ENCODE peak calls at places on chromosomes 4 and X, in six cellular contexts. N is IMR-90, H is A549, O is lower lobe of right lung, J is RWPE1, B is ovary. F is an unnamed sample.

GRCh38 chr4:163482197-163482596 is 8.6 kb upstream of the TKTL2 start:
- DNase-seq in O (no peak), N (no peak), H (no peak), B (no peak), J (no peak), F (no peak)

GRCh38 chrX:5526191-5526590 is 702.5 kb downstream of the NLGN4X start:
- DNase-seq in B (no peak), O (no peak), J (no peak), N (no peak), H (no peak), F (no peak)

GRCh38 chrX:131752493-131753198 is 208.8 kb downstream of the OR13H1 start:
- DNase-seq in B (peak; percentile 92), O (no peak), N (peak; percentile 88), J (no peak), H (peak; percentile 92), F (peak; percentile 96)

GRCh38 chr4:178836865-178837264 is 1394.6 kb upstream of the AGA start:
- DNase-seq in J (no peak), B (no peak), H (no peak), O (no peak), N (no peak), F (no peak)

GRCh38 chr4:144350706-144351105 is 210.2 kb upstream of the GYPA start:
- DNase-seq in O (no peak), H (no peak), N (no peak), J (no peak), B (no peak), F (peak; percentile 21)

GRCh38 chrX:149541521-149542047 is 772 bp downstream of the EOLA1 start:
- DNase-seq in B (no peak), N (no peak), H (no peak), O (no peak), J (no peak), F (no peak)

GRCh38 chr4:848803-849477 is 23.0 kb upstream of the CPLX1 start:
- DNase-seq in B (no peak), H (no peak), J (no peak), N (no peak), O (peak; percentile 30), F (no peak)

GRCh38 chrX:123740006-123740405 is 7.2 kb upstream of the THOC2 start:
- DNase-seq in H (no peak), B (no peak), O (no peak), J (no peak), N (no peak), F (no peak)

GRCh38 chr4:166386491-166387367 is 513.7 kb downstream of the TLL1 start:
- DNase-seq in N (no peak), O (no peak), J (no peak), B (no peak), H (peak; percentile 4), F (peak; percentile 2)

GRCh38 chr4:36285784-36286480 is 4.5 kb downstream of the DTHD1 start:
- DNase-seq in O (no peak), B (no peak), H (no peak), J (no peak), N (no peak), F (no peak)

GRCh38 chr4:4962928-4963327 is 56.3 kb downstream of the CYTL1 start:
- DNase-seq in H (no peak), J (no peak), B (no peak), N (no peak), O (no peak), F (no peak)

GRCh38 chr4:108204518-108204917 is 35.8 kb upstream of the LEF1 start:
- DNase-seq in H (no peak), N (no peak), O (no peak), B (no peak), J (no peak), F (no peak)

GRCh38 chr4:47145630-47146029 is 114.3 kb downstream of the GABRB1 start:
- DNase-seq in B (no peak), O (no peak), J (peak; percentile 8), N (peak; percentile 92), H (no peak), F (peak; percentile 85)

GRCh38 chr4:751676-752075 is 46.0 kb downstream of the PCGF3 start:
- DNase-seq in J (no peak), N (no peak), O (peak; percentile 42), H (no peak), B (no peak), F (no peak)

DNA sequence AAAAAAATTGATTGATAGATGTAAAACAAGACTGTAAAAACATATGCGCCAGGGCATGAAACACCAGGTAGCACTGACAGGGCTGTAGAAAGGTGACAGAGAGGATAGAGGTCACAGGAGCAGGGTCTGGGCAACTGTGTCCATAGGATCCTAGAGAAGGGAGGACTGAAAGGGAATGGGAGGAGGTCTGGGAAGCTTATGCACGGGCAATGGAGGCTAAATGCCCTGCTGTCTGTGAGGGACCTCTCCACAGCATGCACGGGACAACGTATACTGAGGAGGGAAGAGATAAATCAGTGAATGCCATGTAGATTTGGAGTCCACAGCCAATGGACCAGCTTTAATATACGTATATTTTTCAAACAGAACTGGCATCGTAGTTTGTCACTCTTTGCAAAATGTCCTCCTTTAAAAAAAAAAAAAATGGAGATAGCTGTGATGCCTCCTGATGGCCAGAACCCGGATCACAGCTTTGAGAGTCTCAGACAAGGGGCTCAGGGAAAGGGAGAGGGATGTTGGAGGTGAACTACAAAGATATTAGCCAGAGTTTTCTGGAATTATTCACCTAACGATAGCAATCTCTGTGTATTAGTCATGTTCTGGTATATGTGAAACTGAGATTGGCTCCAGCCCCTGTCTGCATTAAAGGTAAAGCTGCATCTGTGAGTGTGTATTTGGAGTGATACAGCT is 16.0 kb downstream of the RAB40A start:
- DNase-seq in H (no peak), N (peak; percentile 33), O (no peak), J (no peak), B (no peak), F (peak; percentile 11)
- TF ChIP-seq CTCF in H (no peak), N (no peak), O (no peak), J (no peak), B (no peak), F (no peak)

DNA sequence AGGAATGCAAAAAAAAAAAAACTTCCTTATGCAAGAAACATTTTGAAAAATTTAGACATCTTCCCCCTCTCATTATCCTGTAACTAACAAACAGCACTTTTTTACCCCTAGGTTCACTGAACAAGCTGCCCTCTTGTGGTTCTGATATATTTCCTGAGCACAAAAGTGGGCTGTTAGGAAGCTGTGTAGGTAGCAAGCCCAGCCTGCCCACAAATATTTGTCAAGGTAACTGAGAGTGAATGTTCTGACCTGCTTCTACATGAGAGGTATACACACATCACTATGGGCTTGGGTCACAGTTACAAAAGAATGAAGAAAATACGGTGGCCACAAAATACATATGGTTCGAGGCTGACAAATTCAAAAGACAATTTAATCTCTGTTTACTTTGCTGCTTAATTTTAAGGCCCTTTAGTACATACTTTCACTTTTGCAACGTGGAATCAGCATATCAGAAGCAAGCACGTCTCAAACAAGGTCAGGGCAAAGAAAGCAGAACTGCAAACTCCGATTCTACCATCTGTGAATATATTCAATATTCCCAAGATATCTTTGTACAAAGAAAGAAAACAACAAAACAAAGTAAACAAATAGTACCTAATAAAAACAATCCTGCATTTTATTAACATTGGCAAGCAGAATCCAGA is 78.6 kb downstream of the RBM47 start:
- DNase-seq in N (peak; percentile 52), B (no peak), J (peak; percentile 36), H (peak; percentile 50), O (no peak), F (peak; percentile 68)
- TF ChIP-seq CTCF in N (peak; percentile 36), B (no peak), J (peak; percentile 65), H (peak; percentile 36), O (peak; percentile 41), F (peak; percentile 65)

GRCh38 chr4:143335979-143336827 is 473 bp upstream of the GAB1 start:
- DNase-seq in H (peak; percentile 80), O (peak; percentile 94), N (peak; percentile 90), J (peak; percentile 72), B (peak; percentile 89), F (peak; percentile 92)

GRCh38 chr4:143339497-143339896 is 2.8 kb downstream of the GAB1 start:
- DNase-seq in B (no peak), H (no peak), J (no peak), O (no peak), N (no peak), F (no peak)

GRCh38 chr4:143336828-143337599 is at the start of gene GAB1:
- DNase-seq in O (peak; percentile 86), H (peak; percentile 82), N (peak; percentile 80), B (peak; percentile 75), J (peak; percentile 44), F (peak; percentile 62)

GRCh38 chr4:143338313-143338712 is 1.6 kb downstream of the GAB1 start:
- DNase-seq in H (no peak), B (no peak), O (no peak), J (no peak), N (no peak), F (no peak)

GRCh38 chr4:143337600-143338287 is 1.1 kb downstream of the GAB1 start:
- DNase-seq in O (no peak), J (no peak), B (peak; percentile 54), N (peak; percentile 58), H (peak; percentile 9), F (peak; percentile 70)
- TF ChIP-seq CTCF in O (no peak), J (no peak), B (no peak), N (no peak), H (no peak), F (peak; percentile 11)

GRCh38 chr4:168019019-168019651 is 73.2 kb upstream of the ANXA10 start:
- DNase-seq in H (no peak), N (peak; percentile 61), O (no peak), J (no peak), B (no peak), F (peak; percentile 77)
- TF ChIP-seq CTCF in H (no peak), N (no peak), O (no peak), J (no peak), B (no peak), F (no peak)

DNA sequence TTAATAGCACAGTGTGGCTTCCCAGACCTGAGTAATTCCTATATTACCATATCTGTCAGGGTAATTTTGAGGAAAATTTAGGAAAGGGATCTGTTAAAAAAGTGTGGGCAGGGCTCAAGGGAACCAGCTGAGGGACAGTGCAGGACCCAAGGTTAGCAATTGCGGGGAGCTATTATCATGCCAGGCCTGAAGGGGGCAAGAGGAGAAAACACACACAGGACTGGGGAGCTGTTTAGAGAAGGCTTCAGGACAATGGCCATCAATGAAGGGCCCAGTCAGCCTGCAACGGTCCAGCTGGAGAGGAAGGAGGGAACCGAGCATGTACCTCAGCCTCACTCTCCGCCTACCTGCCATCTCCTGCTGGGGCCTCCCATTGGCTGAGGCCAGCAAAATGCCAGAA is 19.0 kb upstream of the NHS start:
- DNase-seq in H (peak; percentile 7), N (no peak), J (no peak), O (no peak), B (no peak), F (no peak)
- TF ChIP-seq CTCF in H (no peak), N (no peak), J (no peak), O (no peak), B (no peak), F (no peak)

GRCh38 chrX:119045884-119046283 is 26.9 kb upstream of the CT47C1 start:
- DNase-seq in O (no peak), H (no peak), N (no peak), B (no peak), J (no peak), F (no peak)
- TF ChIP-seq CTCF in O (no peak), H (no peak), N (no peak), B (no peak), J (no peak), F (no peak)